ENCODE peak calls at places on chromosomes 13 and 19, in nine cellular contexts. T is activated T-cell treated with anti-CD3 and anti-CD28 coated beads for 1 hour; I is Caki2; L is anterior cingulate cortex; U is aorta; W is neural crest cell; K is occipital lobe; Z is activated naive CD8-positive, alpha-beta T cell treated with anti-CD3 and anti-CD28 coated beads for 36 hours; R is RPMI8226. A is an unnamed sample.

GRCh38 chr19:12935071-12935470 is 1.6 kb upstream of the FARSA start:
- DNase-seq in T (no peak), I (no peak), L (no peak), U (no peak), W (no peak), K (no peak), Z (no peak), R (no peak), A (no peak)

GRCh38 chr13:45231722-45232121 is 30.9 kb upstream of the KCTD4 start:
- DNase-seq in T (no peak), I (peak), L (no peak), U (no peak), W (no peak), K (no peak), Z (no peak), R (no peak), A (no peak)

GRCh38 chr19:51181913-51182419 is 39.9 kb downstream of the SIGLEC7 start:
- DNase-seq in T (no peak), I (no peak), L (no peak), U (no peak), W (no peak), K (no peak), Z (no peak), R (no peak), A (no peak)

GRCh38 chr13:28707629-28708427 is 10.9 kb downstream of the SLC46A3 start:
- DNase-seq in T (no peak), I (no peak), L (no peak), U (no peak), W (no peak), K (peak), Z (no peak), R (peak), A (no peak)

GRCh38 chr13:44050450-44051063 is 170.9 kb downstream of the LACC1 start:
- DNase-seq in T (no peak), I (no peak), L (no peak), U (no peak), W (no peak), K (no peak), Z (no peak), R (peak), A (no peak)

GRCh38 chr13:113117335-113117872 is 5.2 kb upstream of the F10 start:
- DNase-seq in T (no peak), I (no peak), L (no peak), U (peak), W (no peak), K (no peak), Z (no peak), R (no peak), A (no peak)

GRCh38 chr13:41506312-41506711 is 49.0 kb downstream of the RGCC start:
- DNase-seq in T (no peak), I (no peak), L (no peak), U (no peak), W (no peak), K (no peak), Z (no peak), R (no peak), A (no peak)

GRCh38 chr13:112058519-112058873 is 8.5 kb upstream of the SOX1 start:
- DNase-seq in T (no peak), I (no peak), L (no peak), U (no peak), W (no peak), K (no peak), Z (no peak), R (no peak), A (no peak)

GRCh38 chr19:49149652-49150105 is 5.5 kb downstream of the HRC start:
- DNase-seq in T (no peak), I (peak), L (peak), U (peak), W (peak), K (peak), Z (no peak), R (peak), A (no peak)

GRCh38 chr19:36488816-36489138 is 584 bp downstream of the ZNF566 start:
- DNase-seq in T (peak), I (no peak), L (no peak), U (no peak), W (no peak), K (peak), Z (peak), R (peak), A (no peak)

GRCh38 chr19:1105217-1105872 is 1.6 kb downstream of the GPX4 start:
- DNase-seq in T (no peak), I (no peak), L (no peak), U (no peak), W (no peak), K (no peak), Z (no peak), R (no peak), A (no peak)

GRCh38 chr19:48310227-48310626 is 15.1 kb upstream of the EMP3 start:
- DNase-seq in T (no peak), I (no peak), L (no peak), U (no peak), W (no peak), K (no peak), Z (no peak), R (no peak), A (no peak)

GRCh38 chr19:14795078-14795721 is 16.8 kb upstream of the ADGRE2 start:
- DNase-seq in T (no peak), I (peak), L (no peak), U (no peak), W (no peak), K (no peak), Z (no peak), R (peak), A (no peak)

GRCh38 chr13:78608254-78608704 is 4.9 kb upstream of the POU4F1 start:
- DNase-seq in T (no peak), I (no peak), L (no peak), U (no peak), W (no peak), K (no peak), Z (no peak), R (no peak), A (no peak)

GRCh38 chr19:10104665-10105221 is 1.4 kb upstream of the PPAN start:
- DNase-seq in T (peak), I (no peak), L (no peak), U (no peak), W (no peak), K (no peak), Z (peak), R (no peak), A (peak)

GRCh38 chr13:51811046-51811445 is 7.1 kb upstream of the DHRS12 start:
- DNase-seq in T (no peak), I (no peak), L (no peak), U (no peak), W (no peak), K (no peak), Z (no peak), R (no peak), A (no peak)

GRCh38 chr19:5330307-5330720 is 10.3 kb downstream of the PTPRS start:
- DNase-seq in T (no peak), I (no peak), L (no peak), U (no peak), W (no peak), K (no peak), Z (no peak), R (no peak), A (no peak)

GRCh38 chr19:11204943-11205349 is 7.6 kb upstream of the KANK2 start:
- DNase-seq in T (no peak), I (no peak), L (no peak), U (peak), W (no peak), K (no peak), Z (no peak), R (peak), A (no peak)

GRCh38 chr19:1925544-1925943 is 15.4 kb upstream of the CSNK1G2 start:
- DNase-seq in T (no peak), I (no peak), L (no peak), U (no peak), W (no peak), K (no peak), Z (no peak), R (no peak), A (no peak)

GRCh38 chr13:45828253-45828968 is 23.1 kb downstream of the SIAH3 start:
- DNase-seq in T (no peak), I (no peak), L (no peak), U (no peak), W (no peak), K (no peak), Z (no peak), R (no peak), A (no peak)

GRCh38 chr19:1725100-1726064 is 27.9 kb upstream of the ONECUT3 start:
- DNase-seq in T (no peak), I (peak), L (peak), U (no peak), W (peak), K (peak), Z (peak), R (peak), A (peak)

GRCh38 chr13:31199527-31199848 is 287 bp upstream of the B3GLCT start:
- DNase-seq in T (no peak), I (no peak), L (no peak), U (no peak), W (no peak), K (no peak), Z (no peak), R (no peak), A (no peak)

GRCh38 chr19:3257071-3257470 is 32.6 kb downstream of the CELF5 start:
- DNase-seq in T (no peak), I (no peak), L (no peak), U (no peak), W (no peak), K (no peak), Z (no peak), R (no peak), A (no peak)

GRCh38 chr13:111961793-111962192 is 105.2 kb upstream of the SOX1 start:
- DNase-seq in T (no peak), I (no peak), L (no peak), U (no peak), W (no peak), K (no peak), Z (no peak), R (no peak), A (no peak)

GRCh38 chr13:53191091-53191490 is 162.5 kb downstream of the OLFM4 start:
- DNase-seq in T (no peak), I (no peak), L (no peak), U (no peak), W (no peak), K (no peak), Z (no peak), R (no peak), A (no peak)

GRCh38 chr13:48576448-48576993 is 43.6 kb upstream of the RCBTB2 start:
- DNase-seq in T (no peak), I (no peak), L (no peak), U (no peak), W (no peak), K (no peak), Z (no peak), R (no peak), A (no peak)

GRCh38 chr13:114140131-114140908 is 7.9 kb upstream of the RASA3 start:
- DNase-seq in T (no peak), I (no peak), L (no peak), U (peak), W (no peak), K (no peak), Z (no peak), R (no peak), A (no peak)

GRCh38 chr13:49733181-49733951 is 42.1 kb upstream of the EBPL start:
- DNase-seq in T (no peak), I (no peak), L (no peak), U (no peak), W (no peak), K (no peak), Z (no peak), R (no peak), A (no peak)

GRCh38 chr13:19020988-19021387 is 160.6 kb downstream of the TUBA3C start:
- DNase-seq in T (no peak), I (no peak), L (no peak), U (no peak), W (no peak), K (no peak), Z (no peak), R (no peak), A (no peak)

GRCh38 chr13:109897988-109898623 is 111.7 kb upstream of the IRS2 start:
- DNase-seq in T (no peak), I (no peak), L (no peak), U (no peak), W (no peak), K (no peak), Z (no peak), R (no peak), A (no peak)

GRCh38 chr19:7781157-7781556 is 18.1 kb downstream of the CLEC4M start:
- DNase-seq in T (no peak), I (no peak), L (no peak), U (no peak), W (no peak), K (no peak), Z (no peak), R (no peak), A (no peak)

GRCh38 chr19:13797870-13798269 is 2.6 kb downstream of the ZSWIM4 start:
- DNase-seq in T (no peak), I (peak), L (no peak), U (peak), W (no peak), K (no peak), Z (no peak), R (no peak), A (no peak)

A was measured in activated T-helper 2 cell treated with anti-CD3 and anti-CD28 coated beads, Interferon-gamma antibody, Interleukin-2, Interleukin-4, amounts not matched to agents 10 μg/mL and 5 μg/mL and 100 μg/mL, durations not matched to agents 14 hours and 24 hours and 36 hours.